ENCODE peak calls at places on chromosomes 1 and 21, in eight cellular contexts. R is activated CD8-positive, alpha-beta memory T cell treated with anti-CD3 and anti-CD28 coated beads for 48 hours; H is activated CD4-positive, CD25-positive, alpha-beta regulatory T cell; Z is NCI-H1092 treated with DMSO at 0.1 percent for 48 hours; U is cardiac muscle cell; A is stimulated activated CD4-positive, alpha-beta T cell treated with anti-CD3 and anti-CD28 coated beads, Interleukin-4, amount 100 ng/mL, for 4 hours; F is hepatic stellate cell; V is central memory CD4-positive, alpha-beta T cell. W is an unnamed sample.

GRCh38 chr21:31235671-31236450 is 108.2 kb downstream of the TIAM1 start:
- DNase-seq in R (no peak), H (no peak), Z (peak), U (peak), A (no peak), F (no peak), V (no peak), W (no peak)

GRCh38 chr1:220040028-220040596 is 6.2 kb downstream of the EPRS1 start:
- DNase-seq in R (no peak), H (no peak), Z (no peak), U (no peak), A (no peak), F (no peak), V (no peak), W (no peak)

GRCh38 chr1:119453021-119453420 is 38.1 kb downstream of the HSD3B2 start:
- DNase-seq in R (no peak), H (no peak), Z (no peak), U (peak), A (no peak), F (no peak), V (no peak), W (no peak)

GRCh38 chr1:52041551-52042185 is 8.1 kb upstream of the KTI12 start:
- DNase-seq in R (no peak), H (no peak), Z (no peak), U (no peak), A (no peak), F (no peak), V (no peak), W (no peak)

GRCh38 chr1:66533804-66534745 is at the start of gene SGIP1:
- DNase-seq in R (no peak), H (no peak), Z (peak), U (peak), A (no peak), F (peak), V (no peak), W (no peak)

GRCh38 chr1:86150553-86151055 is 6.0 kb downstream of the COL24A1 start:
- DNase-seq in R (no peak), H (no peak), Z (no peak), U (peak), A (no peak), F (peak), V (no peak), W (no peak)

GRCh38 chr1:226404063-226404903 is 3.6 kb downstream of the PARP1 start:
- DNase-seq in R (no peak), H (no peak), Z (no peak), U (peak), A (no peak), F (peak), V (no peak), W (no peak)

GRCh38 chr1:171142451-171143121 is 42.5 kb upstream of the FMO2 start:
- DNase-seq in R (no peak), H (no peak), Z (peak), U (peak), A (no peak), F (peak), V (no peak), W (no peak)

GRCh38 chr21:44837537-44837936 is 19.7 kb upstream of the SUMO3 start:
- DNase-seq in R (no peak), H (no peak), Z (no peak), U (no peak), A (no peak), F (no peak), V (no peak), W (no peak)

W was measured in cortex of kidney.